ENCODE peak calls at places on chromosomes 1 and 21, in seven cellular contexts. M is endodermal cell, D is thoracic aorta, Z is GM23248, A is body of pancreas, G is lower lobe of right lung, B is mesendoderm. S is an unnamed sample.

GRCh38 chr21:44920694-44921604 is at the start of gene ITGB2:
- DNase-seq in M (peak; percentile 49), D (no peak), Z (no peak), A (no peak), G (peak; percentile 90), B (no peak), S (peak; percentile 32)

GRCh38 chr1:162899422-162900168 is 38.6 kb upstream of the CCDC190 start:
- DNase-seq in M (no peak), D (no peak), Z (peak; percentile 95), A (no peak), G (no peak), B (no peak), S (no peak)

GRCh38 chr1:168362991-168363390 is 82.3 kb downstream of the TBX19 start:
- DNase-seq in M (no peak), D (no peak), Z (no peak), A (no peak), G (no peak), B (no peak), S (peak; percentile 51)

GRCh38 chr1:157279157-157280140 is 141.3 kb upstream of the ETV3 start:
- DNase-seq in M (peak; percentile 35), D (no peak), Z (no peak), A (no peak), G (no peak), B (no peak), S (no peak)

GRCh38 chr1:163697137-163697536 is 375.4 kb downstream of the NUF2 start:
- DNase-seq in M (no peak), D (no peak), Z (no peak), A (no peak), G (no peak), B (no peak), S (no peak)

GRCh38 chr1:41503507-41504125 is 19.1 kb upstream of the EDN2 start:
- DNase-seq in M (peak; percentile 61), D (no peak), Z (peak; percentile 49), A (no peak), G (no peak), B (peak; percentile 65), S (no peak)

GRCh38 chr1:204733869-204734596 is 48.5 kb upstream of the LRRN2 start:
- DNase-seq in M (no peak), D (no peak), Z (no peak), A (no peak), G (no peak), B (no peak), S (no peak)

GRCh38 chr1:86429830-86430229 is 5.9 kb downstream of the CLCA2 start:
- DNase-seq in M (no peak), D (peak; percentile 13), Z (peak; percentile 96), A (no peak), G (no peak), B (no peak), S (no peak)

GRCh38 chr1:43437031-43437973 is 16.4 kb downstream of the HYI start:
- DNase-seq in M (peak; percentile 34), D (no peak), Z (no peak), A (peak; percentile 5), G (no peak), B (no peak), S (no peak)

GRCh38 chr1:62144238-62144831 is 50.3 kb upstream of the L1TD1 start:
- DNase-seq in M (peak; percentile 89), D (no peak), Z (peak; percentile 60), A (peak; percentile 38), G (no peak), B (peak; percentile 68), S (no peak)

GRCh38 chr1:116763787-116764465 is 9.7 kb downstream of the CD2 start:
- DNase-seq in M (peak; percentile 82), D (no peak), Z (peak; percentile 46), A (peak; percentile 60), G (no peak), B (peak; percentile 61), S (no peak)

GRCh38 chr1:194624833-194625232 is 1438.4 kb upstream of the B3GALT2 start:
- DNase-seq in M (peak; percentile 47), D (no peak), Z (no peak), A (no peak), G (no peak), B (no peak), S (no peak)

GRCh38 chr21:25903599-25903998 is 168.8 kb downstream of the GABPA start:
- DNase-seq in M (no peak), D (no peak), Z (no peak), A (no peak), G (no peak), B (no peak), S (no peak)

GRCh38 chr1:24621121-24621520 is 22.0 kb upstream of the SRRM1 start:
- DNase-seq in M (no peak), D (no peak), Z (peak; percentile 54), A (no peak), G (no peak), B (no peak), S (no peak)

GRCh38 chr1:151993734-151994496 is at the start of gene S100A10:
- DNase-seq in M (peak; percentile 87), D (peak; percentile 46), Z (peak; percentile 88), A (peak; percentile 65), G (peak; percentile 89), B (peak; percentile 90), S (peak; percentile 68)

GRCh38 chr1:59007820-59008598 is 224.2 kb upstream of the JUN start:
- DNase-seq in M (peak; percentile 28), D (no peak), Z (peak; percentile 24), A (no peak), G (no peak), B (no peak), S (no peak)

GRCh38 chr1:26476958-26477357 is 4.7 kb downstream of the HMGN2 start:
- DNase-seq in M (no peak), D (no peak), Z (no peak), A (no peak), G (no peak), B (no peak), S (no peak)

GRCh38 chr1:213082778-213083445 is 31.9 kb downstream of the RPS6KC1 start:
- DNase-seq in M (no peak), D (no peak), Z (peak; percentile 12), A (no peak), G (no peak), B (no peak), S (no peak)

GRCh38 chr1:214472362-214472761 is 79.0 kb downstream of the PTPN14 start:
- DNase-seq in M (no peak), D (no peak), Z (peak; percentile 61), A (no peak), G (no peak), B (peak; percentile 76), S (no peak)

GRCh38 chr1:46508760-46509159 is 19.1 kb downstream of the DMBX1 start:
- DNase-seq in M (peak; percentile 49), D (no peak), Z (peak; percentile 68), A (no peak), G (no peak), B (no peak), S (no peak)

GRCh38 chr21:45383111-45383614 is 21.8 kb upstream of the COL18A1 start:
- DNase-seq in M (peak; percentile 54), D (no peak), Z (no peak), A (no peak), G (peak; percentile 26), B (no peak), S (no peak)

GRCh38 chr1:225950905-225951351 is 9.9 kb upstream of the LEFTY2 start:
- DNase-seq in M (peak; percentile 91), D (no peak), Z (no peak), A (no peak), G (no peak), B (peak; percentile 74), S (no peak)

GRCh38 chr21:15138475-15138874 is 73.7 kb upstream of the NRIP1 start:
- DNase-seq in M (no peak), D (no peak), Z (no peak), A (peak; percentile 69), G (no peak), B (no peak), S (no peak)

GRCh38 chr1:227947678-227948492 is at the start of gene WNT9A:
- DNase-seq in M (peak; percentile 87), D (no peak), Z (peak; percentile 81), A (peak; percentile 52), G (no peak), B (peak; percentile 71), S (no peak)

GRCh38 chr1:68232354-68233148 is at the start of gene WLS:
- DNase-seq in M (peak; percentile 92), D (peak; percentile 40), Z (peak; percentile 90), A (peak; percentile 80), G (peak; percentile 83), B (peak; percentile 95), S (no peak)

GRCh38 chr1:1908506-1908791 is 6.6 kb upstream of the CALML6 start:
- DNase-seq in M (no peak), D (no peak), Z (no peak), A (no peak), G (peak; percentile 65), B (no peak), S (no peak)

GRCh38 chr1:84103197-84103992 is 40.7 kb upstream of the PRKACB start:
- DNase-seq in M (peak; percentile 70), D (no peak), Z (peak; percentile 93), A (peak; percentile 56), G (no peak), B (peak; percentile 95), S (no peak)

GRCh38 chr1:116874622-116875277 is 35.0 kb upstream of the PTGFRN start:
- DNase-seq in M (no peak), D (no peak), Z (peak; percentile 47), A (no peak), G (no peak), B (no peak), S (no peak)

DNA sequence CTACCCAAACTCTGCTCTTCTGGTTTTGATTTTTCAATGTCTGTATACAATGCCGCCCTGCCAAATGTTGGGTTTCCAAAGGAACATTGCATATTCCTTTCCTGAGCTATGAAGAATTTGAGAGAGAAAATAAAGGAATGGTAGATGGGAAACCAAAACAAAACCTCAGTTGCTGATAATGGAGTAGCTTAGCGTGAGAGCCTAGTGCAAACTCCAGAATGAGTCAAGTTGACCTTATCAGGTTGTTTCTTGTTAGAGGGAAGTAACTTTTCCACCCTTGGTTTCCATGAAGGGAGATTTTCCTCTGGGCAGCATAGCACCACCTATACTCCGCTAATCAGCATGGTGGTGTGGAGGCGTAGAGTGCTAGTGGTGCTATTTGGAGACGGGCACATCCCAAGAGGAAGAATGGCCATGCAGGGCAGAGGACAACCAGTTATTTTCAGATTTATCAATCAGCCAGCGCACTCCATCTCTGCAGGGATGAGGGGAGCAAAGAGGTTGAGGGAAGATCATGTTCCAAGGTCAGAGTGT is 51.6 kb downstream of the BACH1 start:
- DNase-seq in M (no peak), D (no peak), Z (no peak), A (no peak), G (no peak), B (no peak), S (no peak)
- H3K36me3 ChIP-seq in M (peaks cover 28% of the 10 kb centered on the region), D (no peaks in the 10 kb centered on the region), Z (peaks cover 8% of the 10 kb centered on the region), A (no peaks in the 10 kb centered on the region), G (peaks cover 8% of the 10 kb centered on the region), B (peaks cover 2% of the 10 kb centered on the region), S (no peaks in the 10 kb centered on the region)

GRCh38 chr1:9731051-9731537 is 79.6 kb downstream of the PIK3CD start:
- DNase-seq in M (no peak), D (no peak), Z (no peak), A (no peak), G (no peak), B (no peak), S (no peak)
- H3K36me3 ChIP-seq in M (peaks cover 68% of the 10 kb centered on the region), D (peaks cover 75% of the 10 kb centered on the region), Z (peaks cover 15% of the 10 kb centered on the region), A (peaks cover 25% of the 10 kb centered on the region), G (peaks cover 98% of the 10 kb centered on the region), B (peaks cover 28% of the 10 kb centered on the region), S (peaks cover 83% of the 10 kb centered on the region)

GRCh38 chr1:179154437-179154836 is 72.6 kb downstream of the TOR3A start:
- DNase-seq in M (no peak), D (no peak), Z (no peak), A (no peak), G (no peak), B (no peak), S (no peak)
- H3K36me3 ChIP-seq in M (peaks cover 3% of the 10 kb centered on the region), D (no peaks in the 10 kb centered on the region), Z (no peaks in the 10 kb centered on the region), A (no peaks in the 10 kb centered on the region), G (no peaks in the 10 kb centered on the region), B (no peaks in the 10 kb centered on the region), S (no peaks in the 10 kb centered on the region)

GRCh38 chr1:108142773-108143394 is 57.3 kb downstream of the SLC25A24 start:
- DNase-seq in M (no peak), D (no peak), Z (peak; percentile 60), A (no peak), G (no peak), B (no peak), S (no peak)
- H3K36me3 ChIP-seq in M (peaks cover 84% of the 10 kb centered on the region), D (peaks cover 8% of the 10 kb centered on the region), Z (peaks cover 55% of the 10 kb centered on the region), A (no peaks in the 10 kb centered on the region), G (peaks cover 66% of the 10 kb centered on the region), B (peaks cover 6% of the 10 kb centered on the region), S (peaks cover 25% of the 10 kb centered on the region)

S was measured in effector memory CD4-positive, alpha-beta T cell.